ENCODE peak calls at places on chromosomes 13 and 19, in six cellular contexts. F, A, R, N, U and C are unnamed samples.

GRCh38 chr13:49669735-49670309 is 21.5 kb downstream of the EBPL start:
- DNase-seq in A (peak; percentile 54), R (peak; percentile 18), U (no peak), N (peak; percentile 76), F (peak; percentile 50), C (no peak)

GRCh38 chr13:51208707-51209106 is 13.5 kb upstream of the FAM124A start:
- DNase-seq in A (no peak), F (no peak), R (no peak), U (no peak), N (no peak), C (no peak)

GRCh38 chr13:108213946-108214345 is 1.4 kb downstream of the LIG4 start:
- DNase-seq in U (no peak), R (no peak), F (no peak), N (peak; percentile 32), A (no peak), C (no peak)

GRCh38 chr19:56341948-56342347 is 27.3 kb upstream of the ZSCAN5A start:
- DNase-seq in A (no peak), R (no peak), N (peak; percentile 10), U (no peak), F (peak; percentile 8), C (no peak)

GRCh38 chr13:99506632-99507031 is 5.4 kb downstream of the TM9SF2 start:
- DNase-seq in F (peak; percentile 59), N (no peak), R (no peak), U (no peak), A (no peak), C (no peak)

GRCh38 chr13:65999441-65999840 is 1230.7 kb downstream of the PCDH9 start:
- DNase-seq in A (no peak), U (no peak), N (no peak), F (no peak), R (no peak), C (no peak)

GRCh38 chr13:45564108-45564507 is 51.4 kb downstream of the ERICH6B start:
- DNase-seq in R (no peak), A (peak; percentile 37), U (no peak), F (no peak), N (peak; percentile 77), C (no peak)

GRCh38 chr13:103238441-103238840 is 172.2 kb upstream of the SLC10A2 start:
- DNase-seq in U (no peak), N (no peak), A (no peak), R (no peak), F (no peak), C (no peak)

GRCh38 chr19:57171551-57172081 is 4.3 kb upstream of the DUXA start:
- DNase-seq in U (no peak), F (no peak), R (peak; percentile 15), N (peak; percentile 17), A (no peak), C (no peak)

GRCh38 chr19:35557539-35558399 is 5.7 kb downstream of the ATP4A start:
- DNase-seq in F (peak; percentile 35), R (no peak), A (no peak), N (peak; percentile 41), U (peak; percentile 49), C (peak; percentile 79)

GRCh38 chr13:44734204-44734707 is 158.1 kb upstream of the TSC22D1 start:
- DNase-seq in N (peak; percentile 82), A (peak; percentile 11), R (no peak), F (no peak), U (no peak), C (no peak)

GRCh38 chr13:73767191-73767741 is 366.9 kb downstream of the KLF12 start:
- DNase-seq in N (no peak), F (peak; percentile 27), A (no peak), U (no peak), R (no peak), C (no peak)

GRCh38 chr19:13794388-13794751 is 873 bp upstream of the ZSWIM4 start:
- DNase-seq in U (peak; percentile 77), R (peak; percentile 86), N (peak; percentile 97), F (no peak), A (peak; percentile 87), C (no peak)

GRCh38 chr19:29006057-29006735 is 206.8 kb downstream of the UQCRFS1 start:
- DNase-seq in R (no peak), F (no peak), A (no peak), N (peak; percentile 42), U (no peak), C (no peak)

GRCh38 chr13:95480131-95480545 is 72.4 kb upstream of the CLDN10 start:
- DNase-seq in R (peak; percentile 17), A (no peak), F (no peak), U (no peak), N (peak; percentile 7), C (no peak)

GRCh38 chr19:10092648-10093294 is 6.7 kb downstream of the SHFL start:
- DNase-seq in R (no peak), N (no peak), F (no peak), A (no peak), U (no peak), C (no peak)

GRCh38 chr19:43596842-43597461 is 557 bp downstream of the ZNF576 start:
- DNase-seq in F (peak; percentile 27), N (no peak), A (no peak), R (no peak), U (no peak), C (no peak)

GRCh38 chr19:1525343-1525742 is 1.5 kb downstream of the PLK5 start:
- DNase-seq in U (no peak), R (no peak), N (no peak), A (no peak), F (no peak), C (no peak)

GRCh38 chr19:54952591-54953344 is 5.4 kb upstream of the NLRP7 start:
- DNase-seq in U (no peak), A (no peak), N (peak; percentile 44), F (no peak), R (no peak), C (no peak)

GRCh38 chr19:39405930-39406655 is 554 bp upstream of the ZFP36 start:
- DNase-seq in N (no peak), R (peak; percentile 82), A (no peak), U (no peak), F (peak; percentile 84), C (no peak)

GRCh38 chr13:85709072-85709471 is 90.1 kb downstream of the SLITRK6 start:
- DNase-seq in F (no peak), A (no peak), U (no peak), N (no peak), R (no peak), C (no peak)

GRCh38 chr13:30373727-30374126 is 48.6 kb upstream of the UBE2L5 start:
- DNase-seq in U (no peak), F (peak; percentile 74), N (no peak), A (no peak), R (no peak), C (no peak)

GRCh38 chr13:96214804-96215445 is 125.0 kb downstream of the HS6ST3 start:
- DNase-seq in A (no peak), N (no peak), F (no peak), R (no peak), U (no peak), C (no peak)

GRCh38 chr19:2685204-2685704 is 17.2 kb downstream of the GNG7 start:
- DNase-seq in R (no peak), F (no peak), A (no peak), N (no peak), U (no peak), C (no peak)
- TF ChIP-seq CTCF in R (no peak), F (no peak), A (no peak), N (no peak), U (no peak), C (no peak)

DNA sequence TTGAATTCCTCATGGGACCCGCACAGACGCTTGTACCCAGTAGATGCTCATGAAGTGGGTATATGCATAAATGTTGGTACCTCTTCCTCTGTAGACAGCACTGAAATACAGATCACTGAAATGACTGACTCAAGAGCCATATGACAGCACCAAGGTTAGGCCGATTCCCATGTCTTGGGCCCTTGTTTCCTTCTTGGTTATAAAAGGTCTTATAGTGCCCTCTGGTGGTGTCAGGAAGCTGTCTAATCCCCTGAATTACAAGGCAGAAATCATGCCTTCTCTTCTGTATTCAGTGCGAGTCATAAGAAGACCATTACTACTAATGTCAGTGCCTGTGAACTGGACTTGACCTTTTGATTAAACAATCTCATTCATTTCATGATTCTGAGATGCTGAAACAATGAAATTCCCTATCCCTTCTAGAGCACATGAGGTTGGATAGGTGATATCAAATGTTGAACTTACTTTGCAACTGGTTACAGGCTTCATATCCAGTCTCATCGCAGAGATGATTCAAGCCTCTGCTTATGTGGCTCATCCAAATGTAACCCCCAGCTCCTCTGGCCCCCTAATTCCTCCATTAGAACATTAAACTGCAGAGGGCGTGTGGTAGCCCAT is 59.7 kb downstream of the SPATA13 start:
- DNase-seq in R (peak; percentile 83), A (peak; percentile 61), F (peak; percentile 81), U (no peak), N (peak; percentile 89), C (peak; percentile 34)
- TF ChIP-seq CTCF in R (peak; percentile 62), A (peak; percentile 73), F (peak; percentile 91), U (no peak), N (peak; percentile 78), C (peak; percentile 85)

GRCh38 chr13:105338044-105338443 is 1197.4 kb downstream of the EFNB2 start:
- DNase-seq in N (no peak), F (no peak), A (no peak), R (no peak), U (no peak), C (no peak)

GRCh38 chr13:105336706-105337582 is 1198.5 kb downstream of the EFNB2 start:
- DNase-seq in A (no peak), F (no peak), N (no peak), R (peak; percentile 13), U (no peak), C (no peak)

GRCh38 chr13:105340061-105340606 is 1195.3 kb downstream of the EFNB2 start:
- DNase-seq in U (no peak), R (no peak), N (no peak), A (no peak), F (no peak), C (no peak)

GRCh38 chr13:105341256-105341655 is 1194.2 kb downstream of the EFNB2 start:
- DNase-seq in A (no peak), R (no peak), N (no peak), F (no peak), U (no peak), C (no peak)

DNA sequence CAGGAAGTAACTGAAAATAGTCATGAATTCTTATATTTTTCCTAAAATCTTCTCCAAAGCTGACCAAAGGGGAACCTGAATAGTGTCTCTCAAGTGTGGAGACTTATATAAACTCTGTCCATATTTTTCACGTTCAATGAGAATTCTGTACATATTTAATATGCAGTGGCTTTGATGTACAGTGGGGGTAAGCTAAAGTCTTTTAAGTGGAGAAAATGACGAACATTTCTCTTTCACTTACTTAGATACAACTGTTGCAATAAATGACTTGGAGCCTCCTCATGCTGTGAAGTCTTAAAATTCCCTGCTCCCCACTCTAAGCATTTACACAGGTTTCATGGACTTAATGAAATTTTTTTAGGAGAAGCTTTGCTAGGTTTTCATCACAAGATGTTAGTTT is 1196.7 kb downstream of the EFNB2 start:
- DNase-seq in U (no peak), F (no peak), N (no peak), R (no peak), A (no peak), C (no peak)
- TF ChIP-seq CTCF in U (no peak), F (no peak), N (no peak), R (no peak), A (no peak), C (no peak)

DNA sequence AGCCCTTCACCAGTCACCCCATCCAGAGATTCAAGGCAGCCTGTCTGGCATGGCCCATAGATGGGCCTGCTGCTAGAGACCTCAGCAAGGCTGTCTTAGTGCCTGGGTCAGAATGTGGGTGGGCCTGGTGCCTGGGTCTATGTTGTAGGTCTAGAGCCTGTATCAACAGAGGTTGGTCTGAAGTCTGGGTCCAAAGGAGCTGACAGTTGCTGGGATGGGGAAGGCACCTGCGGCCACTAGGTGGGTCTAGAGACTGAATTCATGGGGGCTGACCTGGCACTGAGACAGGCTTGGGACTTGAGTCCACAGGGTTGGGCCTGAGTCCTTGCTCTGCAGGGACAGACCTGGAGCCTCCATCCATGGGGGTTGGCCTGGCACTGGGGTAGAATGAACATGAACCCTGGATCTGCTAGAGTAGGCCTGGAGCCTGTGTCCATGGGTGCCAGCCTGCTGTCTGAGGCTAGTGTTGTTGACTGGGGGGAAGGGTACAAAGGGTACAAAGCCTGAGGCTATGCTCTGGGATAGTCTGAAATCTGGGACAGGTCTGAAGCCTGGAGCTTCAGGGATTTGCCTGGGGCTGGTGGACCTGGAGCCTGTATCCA is 516.8 kb downstream of the OLFM4 start:
- DNase-seq in F (no peak), R (no peak), A (no peak), U (no peak), N (no peak), C (no peak)
- TF ChIP-seq CTCF in F (no peak), R (no peak), A (no peak), U (no peak), N (no peak), C (no peak)